ENCODE peak calls at places on chromosomes 16 and 17, in nine cellular contexts. T, C, N, B, O, L, I, Q and M are unnamed samples.

GRCh38 chr16:14003119-14003570 is 68.0 kb upstream of the MRTFB start:
- DNase-seq in I (peak), C (no peak), L (peak), Q (peak), B (peak), O (peak), N (peak), T (peak), M (peak)

GRCh38 chr17:63754046-63754445 is 12.4 kb upstream of the STRADA start:
- DNase-seq in B (no peak), L (no peak), C (no peak), Q (no peak), N (no peak), I (no peak), T (no peak), O (no peak), M (no peak)

GRCh38 chr16:87366930-87367329 is 16.6 kb downstream of the FBXO31 start:
- DNase-seq in N (no peak), B (no peak), I (no peak), O (no peak), C (no peak), T (no peak), L (no peak), Q (no peak), M (no peak)

GRCh38 chr17:63395075-63395815 is 50.9 kb downstream of the CYB561 start:
- DNase-seq in Q (peak), O (peak), I (peak), L (peak), B (peak), C (no peak), T (no peak), N (no peak), M (peak)

GRCh38 chr16:66848172-66848571 is 4.0 kb downstream of the CA7 start:
- DNase-seq in I (no peak), N (no peak), B (no peak), Q (no peak), T (no peak), O (no peak), L (no peak), C (no peak), M (no peak)

GRCh38 chr17:45720386-45720785 is 63.7 kb upstream of the CRHR1 start:
- DNase-seq in B (no peak), N (no peak), O (no peak), I (no peak), L (no peak), Q (no peak), T (no peak), C (no peak), M (no peak)

GRCh38 chr17:36501963-36502362 is 15.5 kb downstream of the ZNHIT3 start:
- DNase-seq in Q (no peak), O (no peak), T (no peak), N (no peak), I (no peak), L (no peak), C (no peak), B (no peak), M (no peak)

GRCh38 chr17:27990979-27991378 is 51.5 kb upstream of the NLK start:
- DNase-seq in O (no peak), I (no peak), T (no peak), N (no peak), L (no peak), B (no peak), Q (no peak), C (no peak), M (no peak)

GRCh38 chr17:38735161-38735997 is 5.2 kb downstream of the CISD3 start:
- DNase-seq in T (peak), C (peak), O (peak), B (peak), L (no peak), Q (peak), I (peak), N (peak), M (no peak)

GRCh38 chr16:4776141-4776705 is 9.3 kb upstream of the ZNF500 start:
- DNase-seq in T (no peak), L (no peak), I (no peak), Q (no peak), N (no peak), B (no peak), C (no peak), O (no peak), M (no peak)

GRCh38 chr17:42895185-42895555 is 5.4 kb upstream of the G6PC1 start:
- DNase-seq in B (peak), O (peak), N (no peak), I (peak), L (peak), C (no peak), T (peak), Q (peak), M (peak)

GRCh38 chr16:83952940-83953795 is at the start of gene OSGIN1:
- DNase-seq in L (peak), I (peak), Q (peak), B (peak), N (peak), C (peak), O (peak), T (peak), M (peak)

GRCh38 chr17:20944014-20944905 is 98.6 kb downstream of the USP22 start:
- DNase-seq in L (no peak), Q (no peak), O (no peak), I (peak), N (peak), C (peak), T (peak), B (peak), M (peak)

GRCh38 chr16:75044800-75045361 is 46.1 kb downstream of the ZNRF1 start:
- DNase-seq in N (no peak), I (no peak), B (no peak), L (peak), Q (peak), O (peak), T (no peak), C (no peak), M (peak)

GRCh38 chr17:61405047-61405685 is 5.5 kb downstream of the TBX2 start:
- DNase-seq in B (no peak), O (no peak), Q (peak), T (no peak), L (no peak), I (no peak), N (peak), C (no peak), M (no peak)

GRCh38 chr17:18992454-18993130 is 12.0 kb downstream of the FAM83G start:
- DNase-seq in T (no peak), C (no peak), B (no peak), Q (no peak), O (no peak), N (no peak), I (no peak), L (no peak), M (no peak)

GRCh38 chr17:77391668-77392375 is 251.1 kb downstream of the SEC14L1 start:
- DNase-seq in O (peak), C (no peak), B (peak), N (peak), Q (peak), T (peak), L (peak), I (peak), M (peak)

GRCh38 chr17:8630227-8630801 is at the start of gene MYH10:
- DNase-seq in L (no peak), O (no peak), C (peak), I (no peak), Q (no peak), T (no peak), B (no peak), N (no peak), M (no peak)

GRCh38 chr16:57723170-57723569 is 12.4 kb upstream of the KATNB1 start:
- DNase-seq in T (peak), O (no peak), C (no peak), L (no peak), N (peak), I (peak), Q (no peak), B (peak), M (peak)

GRCh38 chr16:51374346-51374745 is 223.3 kb upstream of the SALL1 start:
- DNase-seq in C (no peak), O (peak), T (peak), N (no peak), L (peak), Q (peak), I (peak), B (no peak), M (peak)

GRCh38 chr17:17818088-17818526 is 18.7 kb downstream of the SREBF1 start:
- DNase-seq in N (no peak), T (no peak), B (peak), C (no peak), Q (no peak), O (no peak), L (peak), I (peak), M (peak)

GRCh38 chr16:8660841-8661301 is 13.5 kb upstream of the ABAT start:
- DNase-seq in N (peak), I (peak), L (peak), B (peak), C (peak), O (peak), T (peak), Q (peak), M (peak)

GRCh38 chr17:11366451-11366850 is 125.4 kb downstream of the SHISA6 start:
- DNase-seq in B (no peak), T (no peak), O (no peak), I (no peak), N (no peak), L (no peak), C (no peak), Q (no peak), M (no peak)

GRCh38 chr16:86519649-86520316 is 9.5 kb downstream of the FOXF1 start:
- DNase-seq in O (peak), T (peak), L (peak), I (peak), N (peak), C (peak), Q (peak), B (peak), M (peak)

GRCh38 chr17:56653877-56654276 is 60.4 kb downstream of the NOG start:
- DNase-seq in C (peak), L (peak), T (peak), Q (peak), I (peak), N (peak), O (peak), B (peak), M (peak)

GRCh38 chr17:28720247-28720996 is 637 bp downstream of the RPL23A start:
- DNase-seq in N (no peak), B (no peak), T (peak), I (peak), O (no peak), L (no peak), Q (no peak), C (no peak), M (no peak)

GRCh38 chr16:62805221-62805857 is 769.1 kb upstream of the CDH8 start:
- DNase-seq in T (no peak), N (no peak), C (no peak), Q (no peak), L (no peak), I (no peak), B (no peak), O (no peak), M (no peak)

GRCh38 chr17:40551874-40552768 is 13.2 kb downstream of the CCR7 start:
- DNase-seq in T (peak), I (peak), L (peak), N (no peak), C (no peak), B (peak), Q (peak), O (peak), M (peak)

GRCh38 chr17:17836818-17837379 is at the start of gene SREBF1:
- DNase-seq in C (no peak), I (peak), Q (peak), N (peak), B (peak), T (peak), L (peak), O (peak), M (peak)

GRCh38 chr16:24771779-24772157 is 42.3 kb downstream of the TNRC6A start:
- DNase-seq in O (no peak), B (no peak), I (no peak), N (no peak), T (no peak), C (no peak), Q (peak), L (peak), M (peak)

GRCh38 chr17:79185671-79186070 is 111.0 kb downstream of the ENGASE start:
- DNase-seq in N (no peak), B (no peak), Q (no peak), C (no peak), I (no peak), T (no peak), O (no peak), L (no peak), M (no peak)

GRCh38 chr17:42163113-42163512 is 8.3 kb upstream of the RAB5C start:
- DNase-seq in O (no peak), T (no peak), Q (no peak), C (no peak), N (peak), B (peak), L (no peak), I (peak), M (no peak)

GRCh38 chr16:85090873-85091521 is 21.3 kb downstream of the CIBAR2 start:
- DNase-seq in T (no peak), Q (no peak), N (no peak), L (no peak), C (no peak), I (no peak), B (no peak), O (no peak), M (no peak)

GRCh38 chr17:77425791-77426641 is 285.2 kb downstream of the SEC14L1 start:
- DNase-seq in L (peak), I (peak), N (peak), Q (no peak), O (peak), B (peak), C (no peak), T (peak), M (peak)

GRCh38 chr16:10265770-10266615 is 83.8 kb upstream of the GRIN2A start:
- DNase-seq in L (no peak), N (no peak), Q (no peak), C (no peak), I (no peak), B (no peak), O (no peak), T (no peak), M (no peak)

GRCh38 chr17:41777579-41778188 is 8.8 kb downstream of the JUP start:
- DNase-seq in B (peak), Q (peak), L (peak), C (no peak), N (no peak), O (peak), I (peak), T (peak), M (peak)

GRCh38 chr16:81590714-81591537 is 146.3 kb downstream of the CMIP start:
- DNase-seq in Q (no peak), T (no peak), N (no peak), O (no peak), L (no peak), C (no peak), I (no peak), B (no peak), M (no peak)

GRCh38 chr16:1374418-1375297 is 22.9 kb downstream of the GNPTG start:
- DNase-seq in B (no peak), T (no peak), O (no peak), C (no peak), Q (no peak), N (no peak), L (no peak), I (no peak), M (no peak)

GRCh38 chr17:48995332-48995870 is 1.8 kb upstream of the IGF2BP1 start:
- DNase-seq in T (no peak), O (no peak), C (peak), N (peak), I (peak), B (peak), Q (no peak), L (no peak), M (no peak)